ENCODE peak calls at places on chromosome 11, in ten cellular contexts. D, I, A, E, K, G, Z, U, O and M are unnamed samples.

GRCh38 chr11:44631831-44632230 is 66.4 kb downstream of the CD82 start:
- DNase-seq in U (no peak), E (no peak), A (no peak), G (no peak), I (no peak), K (no peak), Z (no peak), O (no peak), D (no peak), M (peak)

GRCh38 chr11:46491661-46492331 is 100.2 kb upstream of the CHRM4 start:
- DNase-seq in D (no peak), O (no peak), Z (no peak), G (no peak), E (no peak), A (no peak), I (no peak), K (no peak), U (no peak), M (no peak)

GRCh38 chr11:62479631-62480201 is 60.9 kb downstream of the SCGB1A1 start:
- DNase-seq in D (no peak), G (no peak), U (no peak), Z (no peak), O (no peak), I (no peak), E (no peak), K (no peak), A (no peak), M (no peak)

GRCh38 chr11:45809456-45810395 is 4.8 kb downstream of the SLC35C1 start:
- DNase-seq in Z (no peak), I (no peak), A (no peak), E (no peak), G (no peak), O (no peak), D (no peak), K (peak), U (no peak), M (no peak)

GRCh38 chr11:57475191-57475590 is 14.9 kb downstream of the RTN4RL2 start:
- DNase-seq in D (no peak), I (no peak), K (no peak), A (no peak), O (no peak), E (no peak), Z (no peak), U (no peak), G (no peak), M (no peak)

GRCh38 chr11:43632171-43632570 is 48.4 kb upstream of the HSD17B12 start:
- DNase-seq in K (no peak), O (no peak), U (no peak), G (no peak), Z (no peak), I (peak), D (no peak), A (no peak), E (peak), M (no peak)

GRCh38 chr11:68471360-68472340 is 11.1 kb downstream of the PPP6R3 start:
- DNase-seq in O (no peak), D (no peak), E (peak), I (peak), A (no peak), K (peak), U (no peak), Z (no peak), G (peak), M (peak)

GRCh38 chr11:31480930-31481329 is 28.5 kb downstream of the IMMP1L start:
- DNase-seq in Z (no peak), I (no peak), D (no peak), E (no peak), G (no peak), O (no peak), U (no peak), K (no peak), A (no peak), M (no peak)

GRCh38 chr11:5620606-5621521 is 3.9 kb upstream of the TRIM34 start:
- DNase-seq in O (no peak), G (peak), K (no peak), U (no peak), E (peak), D (no peak), I (peak), Z (no peak), A (no peak), M (no peak)

GRCh38 chr11:67630230-67630942 is 649 bp upstream of the NUDT8 start:
- DNase-seq in O (peak), A (peak), U (peak), D (peak), E (peak), I (peak), K (peak), Z (peak), G (peak), M (peak)

GRCh38 chr11:16958833-16959232 is 55.4 kb downstream of the PLEKHA7 start:
- DNase-seq in D (peak), O (no peak), G (peak), A (no peak), K (no peak), E (no peak), Z (no peak), I (no peak), U (no peak), M (no peak)

GRCh38 chr11:10302744-10303557 is 1.9 kb upstream of the ADM start:
- DNase-seq in D (peak), U (peak), K (peak), I (peak), E (peak), G (peak), O (peak), A (peak), Z (peak), M (peak)

GRCh38 chr11:126391970-126392637 is 36.6 kb downstream of the ST3GAL4 start:
- DNase-seq in D (no peak), U (no peak), A (no peak), E (peak), O (no peak), I (no peak), Z (peak), K (peak), G (peak), M (no peak)

GRCh38 chr11:75421035-75421602 is 11.9 kb downstream of the KLHL35 start:
- DNase-seq in G (no peak), Z (no peak), U (no peak), A (no peak), I (no peak), D (no peak), E (no peak), K (no peak), O (no peak), M (no peak)

GRCh38 chr11:133504906-133505305 is 27.4 kb downstream of the OPCML start:
- DNase-seq in G (no peak), O (no peak), A (no peak), Z (no peak), K (no peak), D (no peak), I (no peak), E (no peak), U (no peak), M (no peak)

GRCh38 chr11:65887026-65887722 is 1.1 kb downstream of the FIBP start:
- DNase-seq in K (no peak), A (no peak), D (peak), O (no peak), I (no peak), U (no peak), G (no peak), E (no peak), Z (no peak), M (no peak)

DNA sequence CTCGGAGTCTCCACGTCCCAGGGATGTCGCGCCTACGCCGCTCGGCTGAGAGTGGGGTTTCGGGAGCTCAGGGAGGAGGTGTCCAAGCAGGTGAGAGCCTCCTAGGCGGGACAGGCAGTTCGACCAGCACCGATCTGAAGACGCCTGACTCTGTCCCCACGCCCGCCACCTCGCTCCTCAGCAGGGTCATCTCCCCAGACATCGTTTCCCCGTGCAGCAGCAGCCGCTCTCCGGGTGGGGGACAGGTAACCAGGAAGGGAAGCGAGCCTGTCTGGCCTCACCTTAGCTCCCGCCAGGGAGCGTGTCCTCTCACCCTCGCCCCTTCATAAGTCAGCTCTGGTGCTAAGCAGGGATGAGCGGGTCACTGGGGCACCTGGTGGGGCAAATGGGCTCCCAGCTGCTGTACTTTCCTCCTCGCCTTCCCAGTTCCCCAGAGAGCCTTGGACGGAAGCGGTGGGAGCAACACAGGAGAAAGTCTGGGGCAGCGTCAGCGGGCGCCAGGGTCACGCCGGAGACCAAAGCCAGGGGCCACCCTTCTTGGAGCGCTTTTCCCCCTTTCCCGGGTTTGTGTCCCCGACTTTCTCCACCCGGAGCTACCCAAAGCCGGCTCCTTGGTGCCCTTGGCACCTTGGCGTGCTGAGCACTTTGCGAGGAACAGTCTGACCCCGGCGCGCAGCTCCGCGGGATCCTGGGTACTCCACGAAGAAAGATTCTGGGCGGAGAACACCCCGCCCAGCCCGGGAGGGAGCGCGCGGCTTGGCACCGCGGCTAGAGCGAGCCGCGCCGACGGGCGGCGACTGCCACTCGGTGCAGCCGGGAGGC is 1.6 kb downstream of the SPON1 start:
- DNase-seq in E (no peak), O (peak), A (peak), K (no peak), I (no peak), Z (peak), U (no peak), D (peak), G (no peak), M (peak)
- TF ChIP-seq CTCF in E (no peak), O (no peak), A (no peak), K (no peak), I (no peak), Z (no peak), U (no peak), D (peak), G (no peak), M (no peak)

DNA sequence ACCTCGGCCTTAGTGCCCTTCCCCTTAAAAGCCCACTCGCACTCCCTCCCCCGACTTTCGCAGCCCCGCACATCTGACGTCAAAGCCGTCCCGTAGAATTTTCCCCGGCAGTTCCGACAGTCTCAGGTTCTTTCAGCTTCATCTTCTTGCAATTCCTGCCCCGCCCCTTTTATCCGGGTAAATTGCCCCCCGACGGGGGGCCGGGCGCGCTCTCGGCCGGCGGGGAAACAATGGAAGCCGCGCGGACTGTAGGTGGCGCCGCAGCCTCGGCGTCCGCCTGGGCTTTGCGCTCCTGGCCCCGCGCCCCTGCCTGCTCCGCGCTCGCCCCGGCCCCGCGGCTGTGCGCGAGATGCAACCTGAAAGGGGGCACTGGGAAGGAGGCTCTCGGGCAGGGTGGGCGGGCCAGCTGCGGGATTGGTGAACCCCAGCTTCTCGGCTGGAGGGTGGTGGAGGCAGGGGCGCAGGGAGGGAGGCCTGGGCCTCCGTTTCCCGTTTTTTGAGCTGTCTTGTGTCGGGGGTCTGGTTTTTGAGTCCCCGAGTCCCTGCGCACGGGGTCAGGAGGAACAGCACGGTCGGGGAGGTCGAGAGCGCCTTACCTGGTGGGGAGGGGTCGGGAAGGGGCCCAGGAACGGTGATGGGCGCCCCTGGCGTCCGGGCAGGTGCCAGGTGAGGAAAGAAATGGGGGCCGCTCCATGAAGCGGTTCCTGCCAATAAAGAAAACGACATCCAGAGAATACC is 855 bp upstream of the FGF19 start:
- DNase-seq in E (peak), D (no peak), A (peak), G (no peak), K (no peak), I (peak), Z (no peak), U (no peak), O (no peak), M (no peak)
- TF ChIP-seq CTCF in E (peak), D (no peak), A (peak), G (peak), K (peak), I (peak), Z (peak), U (peak), O (peak), M (peak)

GRCh38 chr11:11543656-11544055 is 78.1 kb downstream of the GALNT18 start:
- DNase-seq in D (no peak), A (no peak), Z (peak), U (no peak), O (no peak), E (no peak), I (no peak), G (no peak), K (no peak), M (no peak)

GRCh38 chr11:11550534-11550933 is 71.3 kb downstream of the GALNT18 start:
- DNase-seq in Z (no peak), U (no peak), G (no peak), O (no peak), A (no peak), D (no peak), K (no peak), I (no peak), E (no peak), M (no peak)

GRCh38 chr11:11540157-11540556 is 81.6 kb downstream of the GALNT18 start:
- DNase-seq in K (no peak), I (no peak), E (no peak), G (no peak), A (no peak), U (no peak), Z (no peak), D (no peak), O (no peak), M (no peak)

DNA sequence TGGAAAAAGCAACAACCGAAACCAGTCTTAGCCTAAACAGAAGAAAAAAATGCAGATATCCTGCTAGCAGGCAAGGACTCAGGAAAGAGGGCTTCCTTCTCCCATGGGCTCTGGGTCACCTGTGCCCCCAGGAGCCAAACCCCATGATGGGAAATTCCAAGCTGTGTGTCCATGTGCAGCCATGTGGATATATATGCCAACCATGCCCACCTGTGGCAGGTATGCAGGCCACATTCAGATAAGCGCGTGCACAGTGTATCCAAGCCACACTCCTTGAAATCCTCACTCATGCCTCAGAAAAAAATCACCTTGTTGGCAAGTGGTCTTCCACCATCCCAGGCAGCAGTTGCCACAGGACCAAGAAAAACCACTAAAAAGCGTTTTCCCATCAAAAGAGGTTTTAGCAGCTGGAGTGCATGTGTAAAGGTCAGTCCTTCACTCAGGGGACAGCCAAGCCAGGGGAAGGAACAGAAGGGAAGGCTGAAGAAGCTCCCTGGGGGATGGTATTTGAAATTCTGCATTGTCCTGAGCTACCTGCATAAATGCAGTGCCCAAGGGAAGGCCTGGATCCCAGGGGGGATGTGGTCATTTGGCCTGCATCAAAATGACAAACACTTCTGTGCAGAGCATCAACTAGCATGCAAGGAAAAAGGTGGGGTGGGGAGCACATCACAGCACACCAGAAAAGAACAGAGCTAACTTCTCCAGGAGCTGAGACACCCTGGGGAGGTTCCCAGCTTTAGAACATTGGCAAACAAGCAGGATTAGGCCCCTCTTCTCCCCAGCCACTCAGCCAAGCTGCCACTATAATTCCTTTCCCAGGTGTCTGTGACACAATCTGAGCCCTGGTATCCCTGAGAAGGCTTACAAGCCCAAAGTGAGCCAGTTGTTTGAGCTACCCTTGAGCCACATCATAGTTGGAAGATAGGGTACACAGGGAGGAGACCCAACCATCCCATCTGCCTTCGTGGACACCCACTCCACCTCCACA is 76.2 kb downstream of the GALNT18 start:
- DNase-seq in U (no peak), O (no peak), Z (no peak), K (no peak), E (no peak), A (no peak), G (no peak), I (no peak), D (no peak), M (no peak)
- TF ChIP-seq CTCF in U (no peak), O (no peak), Z (no peak), K (no peak), E (peak), A (no peak), G (no peak), I (no peak), D (no peak), M (no peak)

GRCh38 chr11:77637345-77638165 is at the start of gene CLNS1A:
- DNase-seq in A (peak), K (peak), D (peak), I (peak), O (peak), G (peak), E (peak), U (peak), Z (peak), M (peak)
- TF ChIP-seq CTCF in A (no peak), K (no peak), D (no peak), I (no peak), O (no peak), G (no peak), E (no peak), U (no peak), Z (no peak), M (no peak)

DNA sequence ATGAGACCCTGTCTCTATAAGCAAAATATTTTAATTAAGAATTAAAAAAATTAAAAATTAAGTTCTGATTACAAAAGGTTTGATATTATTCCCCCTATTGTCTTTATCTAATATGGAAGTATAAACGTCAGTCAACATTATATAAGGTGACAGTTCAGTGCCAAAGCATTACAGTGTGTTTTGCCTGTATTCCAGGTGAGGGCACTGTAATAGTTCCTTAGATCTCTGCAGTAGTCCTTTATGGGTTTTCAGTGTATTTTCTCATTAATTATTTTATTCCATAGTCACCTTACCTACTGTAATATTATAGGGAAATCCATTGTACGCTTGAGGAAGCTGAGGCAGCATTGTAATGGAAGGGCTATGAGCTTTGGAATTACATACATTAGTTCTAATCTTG is 33.0 kb downstream of the FAR1 start:
- DNase-seq in A (no peak), E (no peak), I (no peak), O (no peak), Z (no peak), G (no peak), D (no peak), U (no peak), K (no peak), M (no peak)
- TF ChIP-seq CTCF in A (no peak), E (no peak), I (no peak), O (peak), Z (no peak), G (no peak), D (no peak), U (no peak), K (no peak), M (no peak)

DNA sequence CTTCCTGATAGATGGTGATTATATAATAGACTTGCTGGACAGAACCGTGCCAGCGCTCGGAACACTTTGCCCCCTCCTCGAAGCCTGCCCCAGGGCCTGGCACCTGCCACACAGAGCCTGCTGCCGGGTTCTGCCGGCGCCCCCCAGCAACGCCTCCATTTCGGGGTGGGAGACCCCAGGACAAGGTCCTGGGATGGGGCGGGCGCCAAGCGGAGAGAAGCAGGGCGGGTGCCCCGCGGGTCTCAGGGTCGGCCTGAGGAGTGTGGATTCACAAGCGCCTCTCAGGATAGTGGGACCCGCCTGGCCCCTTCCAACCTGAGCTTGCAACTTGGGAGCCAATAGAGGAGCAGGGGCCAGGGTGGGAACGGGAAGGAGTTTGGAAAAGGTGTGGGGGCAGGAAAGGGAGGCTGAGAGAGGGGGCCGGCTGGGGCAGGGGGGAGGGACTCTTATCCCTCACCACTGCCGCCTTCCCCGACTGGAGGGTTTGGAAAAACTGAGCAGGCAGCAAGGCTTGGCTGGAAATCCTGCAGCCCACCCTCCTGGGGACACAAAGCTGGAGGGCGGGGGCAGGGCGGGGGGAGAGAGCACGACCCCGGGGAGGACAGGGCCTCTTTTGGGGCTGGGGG is 3.3 kb upstream of the BCL9L start:
- DNase-seq in O (peak), D (no peak), A (peak), G (peak), U (peak), I (peak), K (no peak), E (peak), Z (peak), M (no peak)
- TF ChIP-seq CTCF in O (no peak), D (no peak), A (no peak), G (no peak), U (no peak), I (no peak), K (no peak), E (no peak), Z (no peak), M (no peak)